ENCODE peak calls at places on chromosomes 13 and 19, in seven cellular contexts. One of them, this sample, is unnamed.

GRCh38 chr19:35949131-35949530 is 13.0 kb downstream of the LRFN3 start:
- DNase-seq in endodermal cell: no peak
- DNase-seq in thoracic aorta: no peak
- DNase-seq in aorta: no peak
- DNase-seq in GM04503: no peak
- DNase-seq in amygdala: no peak
- DNase-seq in ureter: no peak
- DNase-seq in this sample: no peak

GRCh38 chr19:33634361-33635091 is 12.8 kb downstream of the CHST8 start:
- DNase-seq in endodermal cell: no peak
- DNase-seq in thoracic aorta: no peak
- DNase-seq in aorta: no peak
- DNase-seq in GM04503: no peak
- DNase-seq in amygdala: no peak
- DNase-seq in ureter: peak; percentile 10
- DNase-seq in this sample: no peak

GRCh38 chr13:46905249-46905648 is 8.4 kb upstream of the HTR2A start:
- DNase-seq in endodermal cell: no peak
- DNase-seq in thoracic aorta: no peak
- DNase-seq in aorta: no peak
- DNase-seq in GM04503: no peak
- DNase-seq in amygdala: no peak
- DNase-seq in ureter: no peak
- DNase-seq in this sample: no peak

GRCh38 chr19:7426986-7427385 is 61.8 kb downstream of the PEX11G start:
- DNase-seq in endodermal cell: no peak
- DNase-seq in thoracic aorta: no peak
- DNase-seq in aorta: no peak
- DNase-seq in GM04503: no peak
- DNase-seq in amygdala: no peak
- DNase-seq in ureter: no peak
- DNase-seq in this sample: no peak

GRCh38 chr13:30042272-30042671 is 191.9 kb upstream of the UBL3 start:
- DNase-seq in endodermal cell: peak; percentile 82
- DNase-seq in thoracic aorta: no peak
- DNase-seq in aorta: no peak
- DNase-seq in GM04503: no peak
- DNase-seq in amygdala: no peak
- DNase-seq in ureter: no peak
- DNase-seq in this sample: no peak

GRCh38 chr19:18856385-18857126 is 24.8 kb downstream of the UPF1 start:
- DNase-seq in endodermal cell: peak; percentile 71
- DNase-seq in thoracic aorta: no peak
- DNase-seq in aorta: no peak
- DNase-seq in GM04503: no peak
- DNase-seq in amygdala: no peak
- DNase-seq in ureter: no peak
- DNase-seq in this sample: no peak

GRCh38 chr13:113479179-113479578 is 11.3 kb downstream of the DCUN1D2 start:
- DNase-seq in endodermal cell: no peak
- DNase-seq in thoracic aorta: no peak
- DNase-seq in aorta: no peak
- DNase-seq in GM04503: no peak
- DNase-seq in amygdala: no peak
- DNase-seq in ureter: no peak
- DNase-seq in this sample: no peak

GRCh38 chr13:27359203-27359821 is 65.1 kb upstream of the GTF3A start:
- DNase-seq in endodermal cell: peak; percentile 89
- DNase-seq in thoracic aorta: no peak
- DNase-seq in aorta: peak; percentile 72
- DNase-seq in GM04503: no peak
- DNase-seq in amygdala: peak; percentile 10
- DNase-seq in ureter: peak; percentile 69
- DNase-seq in this sample: no peak

GRCh38 chr13:66068683-66069082 is 1161.5 kb downstream of the PCDH9 start:
- DNase-seq in endodermal cell: no peak
- DNase-seq in thoracic aorta: no peak
- DNase-seq in aorta: no peak
- DNase-seq in GM04503: no peak
- DNase-seq in amygdala: no peak
- DNase-seq in ureter: no peak
- DNase-seq in this sample: no peak

GRCh38 chr19:38043649-38044144 is 136.7 kb downstream of the SIPA1L3 start:
- DNase-seq in endodermal cell: peak; percentile 64
- DNase-seq in thoracic aorta: no peak
- DNase-seq in aorta: no peak
- DNase-seq in GM04503: no peak
- DNase-seq in amygdala: no peak
- DNase-seq in ureter: no peak
- DNase-seq in this sample: no peak